ENCODE peak calls at places on chromosomes 2 and 18, in six cellular contexts. Q is heart right ventricle, V is coronary artery, B is hepatocyte, I is fibroblast of mammary gland, U is body of pancreas. T is an unnamed sample.
A peak's percentile ranks its signal among the peaks of the same experiment; 100 is the strongest.

GRCh38 chr2:28801726-28802125 is 8.9 kb upstream of the SPDYA start:
- DNase-seq in V (no peak), B (no peak), U (no peak), Q (no peak), I (peak; percentile 48), T (peak; percentile 34)

GRCh38 chr2:85997016-85997970 is 108.4 kb downstream of the POLR1A start:
- DNase-seq in U (no peak), I (no peak), B (peak; percentile 22), V (peak; percentile 45), Q (no peak), T (peak; percentile 45)

GRCh38 chr2:239319261-239319661 is 81.6 kb downstream of the HDAC4 start:
- DNase-seq in U (peak; percentile 61), Q (peak; percentile 45), V (peak; percentile 75), B (no peak), I (peak; percentile 50), T (no peak)

GRCh38 chr2:69955029-69955428 is 6.4 kb downstream of the ASPRV1 start:
- DNase-seq in I (no peak), V (no peak), U (no peak), B (no peak), Q (no peak), T (no peak)

GRCh38 chr2:70471129-70471528 is 82.5 kb downstream of the TGFA start:
- DNase-seq in V (no peak), I (no peak), Q (peak; percentile 11), U (no peak), B (no peak), T (no peak)

GRCh38 chr2:17000083-17000482 is 334.4 kb upstream of the CYRIA start:
- DNase-seq in Q (no peak), U (no peak), B (no peak), V (no peak), I (no peak), T (no peak)

GRCh38 chr18:10559566-10560456 is 34.0 kb downstream of the NAPG start:
- DNase-seq in V (no peak), I (no peak), B (no peak), Q (no peak), U (peak; percentile 28), T (no peak)

GRCh38 chr2:216619411-216620393 is 13.5 kb upstream of the IGFBP2 start:
- DNase-seq in V (no peak), U (no peak), I (peak; percentile 36), B (peak; percentile 47), Q (no peak), T (no peak)

GRCh38 chr2:232574674-232575403 is 24.4 kb downstream of the EIF4E2 start:
- DNase-seq in Q (no peak), I (peak; percentile 26), B (peak; percentile 20), V (no peak), U (no peak), T (no peak)

GRCh38 chr2:158253170-158253569 is 151.5 kb downstream of the UPP2 start:
- DNase-seq in U (no peak), B (no peak), Q (no peak), I (no peak), V (no peak), T (no peak)

DNA sequence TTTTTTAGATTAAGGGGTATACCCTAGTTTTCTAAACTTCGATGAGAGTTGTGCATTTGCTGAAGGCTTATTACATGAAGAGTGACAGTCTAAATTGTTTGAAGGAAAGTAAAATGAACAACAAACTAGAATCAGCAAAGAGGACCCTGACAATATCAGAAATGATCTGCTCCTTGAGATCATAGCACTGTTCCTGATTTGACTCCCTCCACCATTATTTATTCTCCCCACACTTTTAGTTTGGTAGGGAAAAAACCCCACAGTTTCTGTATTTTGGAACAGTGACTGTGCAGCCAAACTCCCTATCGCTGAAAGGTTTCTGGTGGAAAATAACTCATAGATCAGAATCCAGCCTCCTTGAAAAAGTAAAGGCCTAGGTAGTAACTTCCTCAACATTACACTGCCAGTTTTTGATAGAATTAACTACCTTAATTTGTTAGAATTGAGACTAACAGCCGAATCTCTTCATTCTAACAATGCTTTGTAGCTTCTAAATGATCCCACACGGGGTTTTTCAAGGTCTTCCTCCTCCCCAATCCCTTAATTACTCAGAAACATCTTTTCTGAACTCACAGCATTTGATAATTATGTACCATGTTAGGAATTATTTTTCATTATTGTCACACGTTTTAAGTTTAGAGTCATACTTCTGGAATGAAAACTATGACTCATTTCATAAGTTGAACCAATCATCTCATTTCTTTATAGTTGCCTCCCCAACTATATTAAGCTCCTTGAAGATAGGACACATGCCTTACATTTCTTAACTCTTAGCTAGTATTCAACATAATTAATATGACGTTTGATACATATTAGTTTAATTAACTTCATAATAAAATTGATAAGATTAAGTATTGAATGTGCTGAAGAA is 2.9 kb downstream of the MYL12A start:
- DNase-seq in V (no peak), B (no peak), Q (no peak), I (peak; percentile 71), U (no peak), T (peak; percentile 89)
- H3K4me3 ChIP-seq in V (peak overlapping the region; percentile 96), B (no peak overlapping the region), Q (peak overlapping the region; percentile 81), I (no peak overlapping the region), U (no peak overlapping the region), T (peak overlapping the region; percentile 99)

GRCh38 chr2:131673400-131674173 is 145.9 kb downstream of the CCDC74A start:
- DNase-seq in I (peak; percentile 63), B (peak; percentile 83), U (peak; percentile 89), V (peak; percentile 83), Q (peak; percentile 73), T (no peak)
- H3K4me3 ChIP-seq in I (peak overlapping the region; percentile 21), B (no peak overlapping the region), U (no peak overlapping the region), V (peak overlapping the region; percentile 68), Q (peak overlapping the region; percentile 40), T (peak overlapping the region; percentile 49)

GRCh38 chr2:108958002-108958401 is 31.0 kb downstream of the EDAR start:
- DNase-seq in I (no peak), Q (no peak), U (no peak), V (no peak), B (no peak), T (no peak)
- H3K4me3 ChIP-seq in I (no peak overlapping the region), Q (no peak overlapping the region), U (no peak overlapping the region), V (no peak overlapping the region), B (no peak overlapping the region), T (no peak overlapping the region)

GRCh38 chr2:153287109-153287801 is 191.3 kb downstream of the RPRM start:
- DNase-seq in I (no peak), B (peak; percentile 54), Q (no peak), U (peak; percentile 36), V (no peak), T (no peak)
- H3K4me3 ChIP-seq in I (no peak overlapping the region), B (peak overlapping the region; percentile 43), Q (no peak overlapping the region), U (no peak overlapping the region), V (no peak overlapping the region), T (no peak overlapping the region)

DNA sequence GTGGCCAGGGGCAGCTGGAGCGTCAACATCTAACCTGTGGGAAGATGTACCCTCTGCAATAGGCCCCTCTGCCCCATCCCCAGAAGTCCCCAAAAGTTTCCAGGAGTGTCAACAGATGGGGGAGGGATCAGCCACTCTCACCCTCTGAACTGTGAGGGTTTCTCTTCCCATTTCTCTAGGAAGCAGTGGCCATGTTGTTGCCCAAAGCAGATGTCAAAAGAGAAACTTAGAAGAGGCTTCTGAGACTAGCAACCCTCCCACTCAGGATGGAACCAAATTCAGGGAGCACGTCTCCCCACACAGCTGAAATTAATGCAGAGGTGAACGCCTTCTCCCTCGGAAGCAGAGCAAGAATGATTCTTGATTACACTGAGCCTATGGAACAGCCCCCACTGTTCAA is 70.3 kb downstream of the ARL4C start:
- DNase-seq in U (no peak), Q (no peak), I (no peak), V (no peak), B (no peak), T (no peak)
- H3K4me3 ChIP-seq in U (no peak overlapping the region), Q (no peak overlapping the region), I (no peak overlapping the region), V (no peak overlapping the region), B (no peak overlapping the region), T (no peak overlapping the region)

GRCh38 chr2:151946856-151947523 is 118.8 kb upstream of the ARL5A start:
- DNase-seq in I (peak; percentile 28), Q (peak; percentile 48), U (peak; percentile 63), V (no peak), B (peak; percentile 64), T (peak; percentile 2)
- H3K4me3 ChIP-seq in I (no peak overlapping the region), Q (peak overlapping the region; percentile 43), U (no peak overlapping the region), V (peak overlapping the region; percentile 66), B (no peak overlapping the region), T (no peak overlapping the region)

GRCh38 chr2:235579128-235579527 is 85.3 kb downstream of the AGAP1 start:
- DNase-seq in B (no peak), Q (no peak), V (no peak), U (no peak), I (no peak), T (no peak)
- H3K4me3 ChIP-seq in B (no peak overlapping the region), Q (no peak overlapping the region), V (no peak overlapping the region), U (no peak overlapping the region), I (no peak overlapping the region), T (no peak overlapping the region)